ENCODE peak calls at places on chromosomes 3 and 15, in six cellular contexts. H is heart left ventricle; M is WTC11; Y is naive thymus-derived CD8-positive, alpha-beta T cell; D is amygdala; F is H1. N is an unnamed sample.

GRCh38 chr15:90716317-90716975 is 700 bp upstream of the BLM start:
- DNase-seq in F (no peak), M (no peak), Y (no peak), H (peak; percentile 20), D (no peak), N (no peak)

GRCh38 chr3:101925564-101925963 is 76.2 kb downstream of the NFKBIZ start:
- DNase-seq in D (no peak), Y (no peak), M (no peak), H (no peak), F (no peak), N (no peak)

GRCh38 chr15:55696221-55696620 is 46.7 kb downstream of the PRTG start:
- DNase-seq in H (no peak), M (no peak), Y (no peak), D (no peak), F (no peak), N (no peak)

GRCh38 chr3:3689601-3690375 is 109.4 kb upstream of the LRRN1 start:
- DNase-seq in Y (no peak), H (no peak), D (no peak), F (no peak), M (no peak), N (no peak)

GRCh38 chr3:114299421-114299820 is 5.6 kb downstream of the TIGIT start:
- DNase-seq in F (no peak), H (no peak), Y (no peak), D (no peak), M (peak; percentile 40), N (no peak)

GRCh38 chr3:77134801-77135200 is 94.9 kb downstream of the ROBO2 start:
- DNase-seq in D (no peak), M (no peak), H (no peak), Y (no peak), F (no peak), N (no peak)

GRCh38 chr3:4979401-4980228 is at the start of gene BHLHE40:
- DNase-seq in H (no peak), Y (no peak), D (no peak), F (no peak), M (peak; percentile 63), N (peak; percentile 96)

GRCh38 chr15:91496754-91497691 is 356.5 kb upstream of the SLCO3A1 start:
- DNase-seq in F (no peak), H (no peak), Y (no peak), D (no peak), M (no peak), N (no peak)

GRCh38 chr3:127549826-127550487 is 40.6 kb downstream of the TPRA1 start:
- DNase-seq in D (no peak), M (no peak), H (no peak), Y (no peak), F (no peak), N (no peak)

GRCh38 chr3:31319332-31319731 is 213.4 kb upstream of the STT3B start:
- DNase-seq in H (no peak), Y (no peak), F (no peak), D (no peak), M (no peak), N (no peak)

GRCh38 chr3:196537319-196537984 is 22.3 kb upstream of the SMCO1 start:
- DNase-seq in F (no peak), D (no peak), M (peak; percentile 68), H (no peak), Y (peak; percentile 17), N (no peak)

GRCh38 chr3:23624305-23624704 is 181.4 kb upstream of the UBE2E1 start:
- DNase-seq in Y (no peak), D (no peak), H (no peak), M (no peak), F (no peak), N (no peak)